ENCODE peak calls at places on chromosomes 12 and 14, in four cellular contexts. One of them, this sample, is unnamed.
A peak's percentile ranks its signal among the peaks of the same experiment; 100 is the strongest.

GRCh38 chr12:12376636-12377448 is 20.0 kb downstream of the BORCS5 start:
- DNase-seq in GM12865: peak; percentile 86
- DNase-seq in cardiac fibroblast: peak; percentile 88
- DNase-seq in PC-9: peak; percentile 80
- DNase-seq in this sample: no peak

GRCh38 chr14:102180248-102180998 is 40.7 kb downstream of the WDR20 start:
- DNase-seq in PC-9: no peak
- DNase-seq in GM12865: no peak
- DNase-seq in cardiac fibroblast: no peak
- DNase-seq in this sample: no peak

GRCh38 chr12:17691369-17691768 is 398.6 kb downstream of the RERGL start:
- DNase-seq in GM12865: no peak
- DNase-seq in PC-9: no peak
- DNase-seq in cardiac fibroblast: no peak
- DNase-seq in this sample: no peak

GRCh38 chr12:71250186-71250585 is 92.4 kb upstream of the TSPAN8 start:
- DNase-seq in cardiac fibroblast: peak; percentile 61
- DNase-seq in PC-9: no peak
- DNase-seq in GM12865: no peak
- DNase-seq in this sample: no peak

GRCh38 chr12:56699020-56699661 is 11.1 kb upstream of the PTGES3 start:
- DNase-seq in GM12865: no peak
- DNase-seq in PC-9: no peak
- DNase-seq in cardiac fibroblast: no peak
- DNase-seq in this sample: no peak

GRCh38 chr12:45973526-45973925 is 16.8 kb downstream of the SCAF11 start:
- DNase-seq in GM12865: no peak
- DNase-seq in cardiac fibroblast: peak; percentile 53
- DNase-seq in PC-9: no peak
- DNase-seq in this sample: no peak

GRCh38 chr12:53299101-53299453 is 418 bp upstream of the MYG1 start:
- DNase-seq in GM12865: no peak
- DNase-seq in PC-9: peak; percentile 84
- DNase-seq in cardiac fibroblast: peak; percentile 91
- DNase-seq in this sample: peak; percentile 6

GRCh38 chr12:97368462-97369150 is 94.0 kb upstream of the RMST start:
- DNase-seq in GM12865: no peak
- DNase-seq in cardiac fibroblast: no peak
- DNase-seq in PC-9: no peak
- DNase-seq in this sample: no peak

GRCh38 chr12:28872654-28873268 is 276.3 kb upstream of the FAR2 start:
- DNase-seq in cardiac fibroblast: peak; percentile 78
- DNase-seq in GM12865: peak; percentile 55
- DNase-seq in PC-9: peak; percentile 56
- DNase-seq in this sample: peak; percentile 79

GRCh38 chr12:88805286-88805685 is 225.0 kb upstream of the KITLG start:
- DNase-seq in cardiac fibroblast: no peak
- DNase-seq in PC-9: no peak
- DNase-seq in GM12865: no peak
- DNase-seq in this sample: no peak

GRCh38 chr12:70507442-70507841 is 129.8 kb downstream of the PTPRB start:
- DNase-seq in PC-9: no peak
- DNase-seq in GM12865: no peak
- DNase-seq in cardiac fibroblast: peak; percentile 32
- DNase-seq in this sample: no peak

GRCh38 chr14:20905661-20906060 is 14.5 kb downstream of the RNASE3 start:
- DNase-seq in GM12865: no peak
- DNase-seq in cardiac fibroblast: no peak
- DNase-seq in PC-9: no peak
- DNase-seq in this sample: no peak

GRCh38 chr12:6092784-6093722 is 31.4 kb downstream of the VWF start:
- DNase-seq in PC-9: peak; percentile 97
- DNase-seq in cardiac fibroblast: peak; percentile 93
- DNase-seq in GM12865: no peak
- DNase-seq in this sample: peak; percentile 82

GRCh38 chr14:56216631-56217379 is 98.6 kb downstream of the PELI2 start:
- DNase-seq in GM12865: peak; percentile 35
- DNase-seq in PC-9: no peak
- DNase-seq in cardiac fibroblast: peak; percentile 50
- DNase-seq in this sample: no peak

GRCh38 chr12:115412821-115413220 is 728.8 kb upstream of the TBX3 start:
- DNase-seq in cardiac fibroblast: no peak
- DNase-seq in GM12865: no peak
- DNase-seq in PC-9: no peak
- DNase-seq in this sample: no peak

GRCh38 chr12:52081263-52081733 is 1.8 kb downstream of the SMIM41 start:
- DNase-seq in cardiac fibroblast: no peak
- DNase-seq in GM12865: peak; percentile 54
- DNase-seq in PC-9: no peak
- DNase-seq in this sample: no peak

GRCh38 chr12:7869137-7869536 is 3.6 kb downstream of the SLC2A14 start:
- DNase-seq in PC-9: peak; percentile 56
- DNase-seq in cardiac fibroblast: peak; percentile 43
- DNase-seq in GM12865: no peak
- DNase-seq in this sample: no peak

GRCh38 chr12:3132636-3133409 is 55.6 kb downstream of the TSPAN9 start:
- DNase-seq in cardiac fibroblast: peak; percentile 82
- DNase-seq in GM12865: no peak
- DNase-seq in PC-9: no peak
- DNase-seq in this sample: no peak

GRCh38 chr14:39107624-39108023 is 4.6 kb upstream of the SEC23A start:
- DNase-seq in cardiac fibroblast: peak; percentile 62
- DNase-seq in GM12865: peak; percentile 68
- DNase-seq in PC-9: no peak
- DNase-seq in this sample: no peak
- TF ChIP-seq CTCF in cardiac fibroblast: peak; percentile 51
- TF ChIP-seq CTCF in GM12865: peak; percentile 40
- TF ChIP-seq CTCF in PC-9: peak; percentile 57
- TF ChIP-seq CTCF in this sample: no peak

GRCh38 chr14:104223810-104224515 is 85.6 kb downstream of the KIF26A start:
- DNase-seq in PC-9: no peak
- DNase-seq in cardiac fibroblast: no peak
- DNase-seq in GM12865: no peak
- DNase-seq in this sample: no peak

GRCh38 chr14:104222396-104223036 is 84.1 kb downstream of the KIF26A start:
- DNase-seq in PC-9: no peak
- DNase-seq in GM12865: no peak
- DNase-seq in cardiac fibroblast: no peak
- DNase-seq in this sample: no peak

GRCh38 chr14:104226421-104227385 is 88.3 kb downstream of the KIF26A start:
- DNase-seq in cardiac fibroblast: no peak
- DNase-seq in PC-9: no peak
- DNase-seq in GM12865: no peak
- DNase-seq in this sample: no peak

GRCh38 chr14:104223101-104223809 is 84.9 kb downstream of the KIF26A start:
- DNase-seq in PC-9: no peak
- DNase-seq in cardiac fibroblast: no peak
- DNase-seq in GM12865: no peak
- DNase-seq in this sample: no peak

GRCh38 chr14:104224516-104225281 is 86.3 kb downstream of the KIF26A start:
- DNase-seq in GM12865: peak; percentile 10
- DNase-seq in PC-9: no peak
- DNase-seq in cardiac fibroblast: no peak
- DNase-seq in this sample: no peak
- TF ChIP-seq CTCF in GM12865: peak; percentile 35
- TF ChIP-seq CTCF in PC-9: no peak
- TF ChIP-seq CTCF in cardiac fibroblast: no peak
- TF ChIP-seq CTCF in this sample: no peak

GRCh38 chr14:92677955-92678354 is 70.5 kb downstream of the LGMN start:
- DNase-seq in cardiac fibroblast: no peak
- DNase-seq in PC-9: no peak
- DNase-seq in GM12865: no peak
- DNase-seq in this sample: no peak
- TF ChIP-seq CTCF in cardiac fibroblast: no peak
- TF ChIP-seq CTCF in PC-9: no peak
- TF ChIP-seq CTCF in GM12865: no peak
- TF ChIP-seq CTCF in this sample: no peak

GRCh38 chr12:75976913-75977312 is 54.7 kb downstream of the PHLDA1 start:
- DNase-seq in cardiac fibroblast: no peak
- DNase-seq in PC-9: no peak
- DNase-seq in GM12865: no peak
- DNase-seq in this sample: no peak

GRCh38 chr12:75977590-75977951 is 54.0 kb downstream of the PHLDA1 start:
- DNase-seq in cardiac fibroblast: no peak
- DNase-seq in GM12865: no peak
- DNase-seq in PC-9: no peak
- DNase-seq in this sample: no peak

GRCh38 chr12:75979181-75979580 is 52.4 kb downstream of the PHLDA1 start:
- DNase-seq in cardiac fibroblast: peak; percentile 70
- DNase-seq in PC-9: no peak
- DNase-seq in GM12865: peak; percentile 39
- DNase-seq in this sample: no peak

GRCh38 chr12:75978677-75979076 is 52.9 kb downstream of the PHLDA1 start:
- DNase-seq in GM12865: no peak
- DNase-seq in PC-9: no peak
- DNase-seq in cardiac fibroblast: peak; percentile 15
- DNase-seq in this sample: no peak

GRCh38 chr12:75977952-75978671 is 53.5 kb downstream of the PHLDA1 start:
- DNase-seq in PC-9: peak; percentile 100
- DNase-seq in cardiac fibroblast: peak; percentile 100
- DNase-seq in GM12865: peak; percentile 85
- DNase-seq in this sample: peak; percentile 92
- TF ChIP-seq CTCF in PC-9: no peak
- TF ChIP-seq CTCF in cardiac fibroblast: no peak
- TF ChIP-seq CTCF in GM12865: no peak
- TF ChIP-seq CTCF in this sample: no peak

GRCh38 chr12:10607885-10608458 is 5.4 kb downstream of the MAGOHB start:
- DNase-seq in GM12865: no peak
- DNase-seq in PC-9: no peak
- DNase-seq in cardiac fibroblast: peak; percentile 42
- DNase-seq in this sample: peak; percentile 10
- TF ChIP-seq CTCF in GM12865: no peak
- TF ChIP-seq CTCF in PC-9: peak; percentile 56
- TF ChIP-seq CTCF in cardiac fibroblast: peak; percentile 43
- TF ChIP-seq CTCF in this sample: peak; percentile 21

DNA sequence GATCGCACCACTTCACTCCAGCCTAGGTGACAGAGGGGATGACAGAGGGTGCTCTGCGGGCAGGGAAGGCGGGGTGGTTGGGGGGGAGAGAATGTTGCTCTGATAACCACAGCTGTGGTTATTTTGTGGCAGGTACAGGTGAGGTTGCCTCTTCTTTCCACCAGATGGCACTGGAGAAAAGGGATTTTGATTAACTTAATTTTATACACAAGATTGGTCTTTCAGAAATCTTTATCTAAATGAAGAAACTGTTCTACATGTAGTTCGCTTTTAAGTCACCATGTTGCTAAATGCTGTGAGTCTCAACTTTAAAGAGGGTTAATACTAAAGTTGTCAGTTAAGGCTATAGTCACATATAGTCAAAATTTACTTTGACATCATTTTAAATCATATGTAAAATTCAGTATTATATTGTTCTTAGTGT is 25.7 kb downstream of the FGF23 start:
- DNase-seq in PC-9: no peak
- DNase-seq in cardiac fibroblast: peak; percentile 9
- DNase-seq in GM12865: peak; percentile 12
- DNase-seq in this sample: no peak
- TF ChIP-seq CTCF in PC-9: peak; percentile 68
- TF ChIP-seq CTCF in cardiac fibroblast: peak; percentile 28
- TF ChIP-seq CTCF in GM12865: peak; percentile 35
- TF ChIP-seq CTCF in this sample: no peak

DNA sequence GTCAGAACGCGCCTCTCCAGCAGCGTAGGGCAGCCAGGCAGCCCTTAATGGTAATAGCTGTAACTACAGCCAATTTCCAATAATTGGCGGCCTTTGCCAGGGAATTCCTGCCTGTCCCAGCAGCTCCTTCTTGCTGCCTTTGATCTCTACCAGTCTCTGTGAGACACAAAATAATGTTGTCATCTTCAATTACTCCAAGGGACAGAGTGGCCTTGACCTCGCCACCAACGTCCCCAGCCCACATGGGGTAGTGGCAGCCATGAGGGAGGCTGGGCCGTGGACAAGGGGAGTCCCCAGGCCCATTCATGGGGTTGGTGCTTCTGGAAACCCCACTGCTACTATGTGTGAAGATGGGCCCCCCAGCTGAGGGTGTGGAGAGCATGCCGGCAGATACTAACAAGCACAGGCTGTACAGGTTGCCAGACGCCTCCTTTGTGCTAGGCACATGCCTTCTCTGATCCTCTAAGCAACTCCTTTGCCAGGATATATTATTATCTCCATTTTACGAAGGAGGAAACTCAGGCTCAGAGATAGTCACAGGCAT is 17.4 kb upstream of the CLMN start:
- DNase-seq in cardiac fibroblast: no peak
- DNase-seq in PC-9: no peak
- DNase-seq in GM12865: no peak
- DNase-seq in this sample: no peak
- TF ChIP-seq CTCF in cardiac fibroblast: no peak
- TF ChIP-seq CTCF in PC-9: no peak
- TF ChIP-seq CTCF in GM12865: no peak
- TF ChIP-seq CTCF in this sample: no peak

DNA sequence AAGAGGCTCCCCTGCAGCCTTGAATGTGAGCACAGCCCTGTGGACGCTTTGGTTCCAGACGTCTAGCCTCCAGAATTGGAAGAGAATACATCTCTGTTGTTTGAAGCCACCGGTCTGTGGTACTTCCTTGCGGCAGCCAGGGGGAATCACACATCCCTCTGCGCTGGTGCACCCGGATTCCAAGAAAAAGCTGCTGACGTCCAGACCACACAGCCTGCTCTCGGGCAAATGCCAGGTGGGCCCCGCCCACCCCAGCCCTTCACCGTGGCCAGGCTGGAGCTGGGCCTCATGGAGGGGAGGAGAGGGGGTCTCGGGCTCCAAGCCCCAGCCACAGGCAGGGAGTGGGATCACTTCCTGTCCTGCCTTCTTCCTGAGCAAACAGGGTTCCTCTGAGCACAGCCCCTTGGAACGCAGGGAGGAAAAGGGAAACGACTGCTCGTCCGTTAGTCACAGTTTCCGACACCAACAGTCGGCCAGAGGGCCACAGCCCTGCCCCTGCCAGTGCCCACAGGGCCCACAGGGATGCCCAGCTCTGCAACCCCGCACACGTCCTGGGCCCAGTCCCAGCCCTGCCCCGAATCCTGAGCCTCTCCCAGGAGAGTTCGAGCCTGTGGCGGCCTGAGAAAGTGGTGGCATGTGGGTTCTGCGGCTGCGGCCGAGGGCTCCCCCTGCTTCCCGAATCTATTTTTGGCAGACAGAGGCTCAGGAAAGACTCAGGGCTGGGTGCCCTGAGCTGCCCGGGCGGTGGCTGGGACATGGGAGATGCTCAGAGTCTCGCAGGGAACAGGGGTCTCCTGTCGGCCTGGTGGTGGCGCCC is 85.3 kb downstream of the RFLNA start:
- DNase-seq in GM12865: no peak
- DNase-seq in PC-9: no peak
- DNase-seq in cardiac fibroblast: peak; percentile 92
- DNase-seq in this sample: no peak
- TF ChIP-seq CTCF in GM12865: no peak
- TF ChIP-seq CTCF in PC-9: no peak
- TF ChIP-seq CTCF in cardiac fibroblast: peak; percentile 72
- TF ChIP-seq CTCF in this sample: no peak

GRCh38 chr12:75560167-75560566 is 48.8 kb upstream of the KRR1 start:
- DNase-seq in GM12865: no peak
- DNase-seq in PC-9: no peak
- DNase-seq in cardiac fibroblast: peak; percentile 76
- DNase-seq in this sample: no peak
- TF ChIP-seq CTCF in GM12865: peak; percentile 20
- TF ChIP-seq CTCF in PC-9: no peak
- TF ChIP-seq CTCF in cardiac fibroblast: peak; percentile 55
- TF ChIP-seq CTCF in this sample: no peak

GRCh38 chr14:58772814-58773620 is 135.3 kb downstream of the DACT1 start:
- DNase-seq in GM12865: no peak
- DNase-seq in PC-9: no peak
- DNase-seq in cardiac fibroblast: no peak
- DNase-seq in this sample: no peak
- TF ChIP-seq CTCF in GM12865: no peak
- TF ChIP-seq CTCF in PC-9: no peak
- TF ChIP-seq CTCF in cardiac fibroblast: no peak
- TF ChIP-seq CTCF in this sample: no peak

This sample was measured in Calu3.